ENCODE peak calls at places on chromosome 4, in seven cellular contexts. V is germinal center, Y is HuH-7, W is adipocyte, C is NAMALWA, H is caudate nucleus, I is RPMI7951. A is an unnamed sample.

GRCh38 chr4:43411226-43411625 is 518.7 kb downstream of the GRXCR1 start:
- DNase-seq in V (no peak), Y (no peak), W (no peak), C (no peak), H (no peak), I (no peak), A (no peak)

GRCh38 chr4:52788806-52789205 is 37.6 kb upstream of the ERVMER34-1 start:
- DNase-seq in V (no peak), Y (no peak), W (no peak), C (no peak), H (no peak), I (no peak), A (no peak)

GRCh38 chr4:30719363-30720020 is 677 bp upstream of the PCDH7 start:
- DNase-seq in V (no peak), Y (peak; percentile 87), W (peak; percentile 91), C (no peak), H (peak; percentile 33), I (peak; percentile 24), A (peak; percentile 59)

GRCh38 chr4:75207902-75208301 is 275.0 kb downstream of the PARM1 start:
- DNase-seq in V (no peak), Y (no peak), W (no peak), C (no peak), H (no peak), I (no peak), A (no peak)

GRCh38 chr4:12926189-12927066 is 557.7 kb downstream of the RAB28 start:
- DNase-seq in V (no peak), Y (peak; percentile 9), W (no peak), C (peak; percentile 10), H (no peak), I (no peak), A (no peak)

GRCh38 chr4:6469898-6470501 is 2.4 kb downstream of the PPP2R2C start:
- DNase-seq in V (no peak), Y (no peak), W (no peak), C (no peak), H (no peak), I (no peak), A (no peak)

GRCh38 chr4:41638203-41638602 is 100.2 kb downstream of the LIMCH1 start:
- DNase-seq in V (no peak), Y (no peak), W (peak; percentile 43), C (no peak), H (no peak), I (no peak), A (no peak)

GRCh38 chr4:145936142-145937020 is 2.2 kb downstream of the ZNF827 start:
- DNase-seq in V (peak; percentile 74), Y (peak; percentile 72), W (peak; percentile 85), C (peak; percentile 90), H (peak; percentile 69), I (peak; percentile 70), A (peak; percentile 77)

GRCh38 chr4:111209706-111210105 is 586.8 kb upstream of the PITX2 start:
- DNase-seq in V (no peak), Y (no peak), W (no peak), C (no peak), H (no peak), I (no peak), A (no peak)

GRCh38 chr4:88511236-88511635 is 12.3 kb downstream of the PYURF start:
- DNase-seq in V (no peak), Y (no peak), W (no peak), C (no peak), H (no peak), I (no peak), A (no peak)

GRCh38 chr4:122712782-122713181 is 19.7 kb upstream of the BBS12 start:
- DNase-seq in V (no peak), Y (no peak), W (no peak), C (no peak), H (no peak), I (peak; percentile 41), A (peak; percentile 15)

GRCh38 chr4:140300271-140300970 is 73.0 kb upstream of the SCOC start:
- DNase-seq in V (no peak), Y (no peak), W (peak; percentile 48), C (no peak), H (no peak), I (peak; percentile 73), A (peak; percentile 63)

GRCh38 chr4:153522800-153523089 is 56.6 kb downstream of the TMEM131L start:
- DNase-seq in V (no peak), Y (no peak), W (no peak), C (no peak), H (no peak), I (no peak), A (no peak)

GRCh38 chr4:121096629-121097028 is 24.3 kb upstream of the NDNF start:
- DNase-seq in V (no peak), Y (no peak), W (peak; percentile 88), C (peak; percentile 39), H (no peak), I (peak; percentile 17), A (peak; percentile 48)

GRCh38 chr4:168483786-168484185 is 3.5 kb upstream of the DDX60L start:
- DNase-seq in V (no peak), Y (no peak), W (peak; percentile 59), C (no peak), H (no peak), I (no peak), A (peak; percentile 84)

GRCh38 chr4:168221298-168221697 is 97.3 kb downstream of the DDX60 start:
- DNase-seq in V (no peak), Y (no peak), W (peak; percentile 67), C (no peak), H (no peak), I (peak; percentile 41), A (peak; percentile 76)

GRCh38 chr4:96315815-96316214 is 475.9 kb downstream of the PDHA2 start:
- DNase-seq in V (no peak), Y (no peak), W (peak; percentile 4), C (no peak), H (no peak), I (no peak), A (no peak)

GRCh38 chr4:149409186-149410056 is 406.2 kb downstream of the IQCM start:
- DNase-seq in V (no peak), Y (no peak), W (peak; percentile 58), C (no peak), H (no peak), I (peak; percentile 94), A (peak; percentile 85)

GRCh38 chr4:7153711-7154110 is 38.6 kb upstream of the SORCS2 start:
- DNase-seq in V (no peak), Y (no peak), W (no peak), C (no peak), H (no peak), I (no peak), A (no peak)

GRCh38 chr4:185394568-185395254 is 1.0 kb downstream of the LRP2BP start:
- DNase-seq in V (no peak), Y (no peak), W (no peak), C (peak; percentile 33), H (no peak), I (peak; percentile 23), A (peak; percentile 30)

GRCh38 chr4:71355045-71355444 is 16.2 kb downstream of the SLC4A4 start:
- DNase-seq in V (no peak), Y (no peak), W (no peak), C (no peak), H (no peak), I (no peak), A (no peak)

GRCh38 chr4:90328558-90328957 is 201.4 kb downstream of the CCSER1 start:
- DNase-seq in V (no peak), Y (no peak), W (peak; percentile 83), C (no peak), H (no peak), I (peak; percentile 54), A (peak; percentile 3)

GRCh38 chr4:183303278-183303677 is 16.8 kb downstream of the CLDN22 start:
- DNase-seq in V (no peak), Y (no peak), W (no peak), C (no peak), H (no peak), I (no peak), A (no peak)

GRCh38 chr4:88008133-88008621 is 742 bp downstream of the PKD2 start:
- DNase-seq in V (peak; percentile 29), Y (peak; percentile 56), W (peak; percentile 78), C (peak; percentile 10), H (peak; percentile 11), I (peak; percentile 58), A (peak; percentile 67)

GRCh38 chr4:153543351-153543750 is 77.2 kb downstream of the TMEM131L start:
- DNase-seq in V (no peak), Y (no peak), W (no peak), C (no peak), H (no peak), I (no peak), A (no peak)

GRCh38 chr4:10659251-10659650 is 25.3 kb downstream of the CLNK start:
- DNase-seq in V (no peak), Y (no peak), W (no peak), C (no peak), H (no peak), I (no peak), A (no peak)

GRCh38 chr4:22500831-22501714 is 14.8 kb downstream of the ADGRA3 start:
- DNase-seq in V (no peak), Y (no peak), W (peak; percentile 33), C (no peak), H (no peak), I (peak; percentile 63), A (peak; percentile 53)

GRCh38 chr4:156294577-156294976 is 340.9 kb upstream of the CTSO start:
- DNase-seq in V (no peak), Y (peak; percentile 44), W (peak; percentile 73), C (peak; percentile 16), H (no peak), I (peak; percentile 90), A (peak; percentile 91)

GRCh38 chr4:4456351-4456750 is 69.4 kb downstream of the NSG1 start:
- DNase-seq in V (no peak), Y (no peak), W (no peak), C (no peak), H (no peak), I (peak; percentile 21), A (peak; percentile 59)

GRCh38 chr4:15774020-15774420 is 4.1 kb upstream of the CD38 start:
- DNase-seq in V (no peak), Y (no peak), W (no peak), C (no peak), H (no peak), I (peak; percentile 9), A (peak; percentile 9)

GRCh38 chr4:66187175-66187720 is 517.0 kb upstream of the EPHA5 start:
- DNase-seq in V (no peak), Y (no peak), W (no peak), C (no peak), H (no peak), I (no peak), A (no peak)

GRCh38 chr4:42878868-42879267 is 13.6 kb upstream of the GRXCR1 start:
- DNase-seq in V (no peak), Y (no peak), W (no peak), C (no peak), H (no peak), I (no peak), A (no peak)

GRCh38 chr4:147518846-147519767 is 38.2 kb downstream of the EDNRA start:
- DNase-seq in V (peak; percentile 25), Y (peak; percentile 25), W (peak; percentile 80), C (peak; percentile 72), H (peak; percentile 3), I (peak; percentile 63), A (peak; percentile 78)

GRCh38 chr4:86972997-86973396 is 38.2 kb downstream of the AFF1 start:
- DNase-seq in V (no peak), Y (peak; percentile 36), W (no peak), C (no peak), H (no peak), I (no peak), A (no peak)

GRCh38 chr4:140277576-140277975 is 95.9 kb upstream of the SCOC start:
- DNase-seq in V (no peak), Y (no peak), W (peak; percentile 32), C (no peak), H (no peak), I (no peak), A (no peak)

GRCh38 chr4:139901516-139902327 is 236.1 kb downstream of the MGST2 start:
- DNase-seq in V (no peak), Y (no peak), W (peak; percentile 58), C (no peak), H (no peak), I (peak; percentile 51), A (peak; percentile 45)

A was measured in EH.